ENCODE peak calls at places on chromosome 17, in four cellular contexts. D is K562, Q is HepG2, N is GM12878. H is an unnamed sample.

GRCh38 chr17:45995617-45996270 is 3.3 kb upstream of the STH start:
- DNase-seq in N (no peak), D (no peak), Q (no peak), H (no peak)

GRCh38 chr17:15909481-15909991 is 35.4 kb upstream of the ADORA2B start:
- DNase-seq in Q (peak), N (no peak), D (no peak), H (peak)

GRCh38 chr17:83053021-83053778 is 26.2 kb upstream of the METRNL start:
- DNase-seq in Q (no peak), D (peak), N (no peak), H (no peak)

GRCh38 chr17:76382305-76382802 is 2.1 kb upstream of the SPHK1 start:
- DNase-seq in D (no peak), Q (peak), N (no peak), H (peak)

GRCh38 chr17:40038882-40039513 is 15.2 kb downstream of the MED24 start:
- DNase-seq in D (peak), Q (peak), N (no peak), H (peak)

GRCh38 chr17:79838541-79839274 is 532 bp downstream of the CBX4 start:
- DNase-seq in Q (no peak), D (peak), N (no peak), H (peak)

GRCh38 chr17:76345377-76345945 is 8.3 kb downstream of the PRPSAP1 start:
- DNase-seq in D (peak), Q (peak), N (no peak), H (no peak)

GRCh38 chr17:63116228-63116627 is 150.2 kb downstream of the TANC2 start:
- DNase-seq in Q (peak), N (no peak), D (no peak), H (no peak)

GRCh38 chr17:48052956-48053757 is 5.0 kb downstream of the NFE2L1 start:
- DNase-seq in D (peak), Q (peak), N (no peak), H (no peak)

GRCh38 chr17:6374271-6374691 is 60.6 kb downstream of the AIPL1 start:
- DNase-seq in N (no peak), D (no peak), Q (no peak), H (no peak)

GRCh38 chr17:45660474-45660873 is 123.6 kb upstream of the CRHR1 start:
- DNase-seq in D (no peak), N (no peak), Q (no peak), H (peak)

GRCh38 chr17:55201609-55201932 is 63.2 kb upstream of the HLF start:
- DNase-seq in D (no peak), Q (no peak), N (no peak), H (no peak)

GRCh38 chr17:9470171-9470570 is 105.4 kb downstream of the STX8 start:
- DNase-seq in Q (no peak), N (peak), D (no peak), H (no peak)

GRCh38 chr17:35084987-35085386 is 21.5 kb upstream of the RFFL start:
- DNase-seq in D (peak), Q (no peak), N (no peak), H (no peak)

GRCh38 chr17:21678451-21679081 is 13.8 kb upstream of the KCNJ18 start:
- DNase-seq in D (peak), Q (no peak), N (no peak), H (no peak)

GRCh38 chr17:8581002-8581658 is 49.4 kb downstream of the MYH10 start:
- DNase-seq in D (no peak), N (peak), Q (no peak), H (no peak)

GRCh38 chr17:63986842-63987615 is 11.1 kb upstream of the PRR29 start:
- DNase-seq in D (no peak), Q (no peak), N (no peak), H (no peak)

GRCh38 chr17:35612924-35613521 is 25.9 kb downstream of the AP2B1 start:
- DNase-seq in D (peak), Q (peak), N (no peak), H (peak)

GRCh38 chr17:76793775-76794174 is 55.9 kb downstream of the MFSD11 start:
- DNase-seq in D (peak), N (no peak), Q (peak), H (no peak)

GRCh38 chr17:2940352-2940751 is 123.1 kb downstream of the OR1D5 start:
- DNase-seq in N (no peak), Q (no peak), D (no peak), H (peak)

GRCh38 chr17:412211-413015 is 59.8 kb upstream of the RPH3AL start:
- DNase-seq in D (peak), Q (peak), N (no peak), H (peak)

GRCh38 chr17:21019976-21020575 is 22.7 kb downstream of the USP22 start:
- DNase-seq in D (no peak), N (no peak), Q (no peak), H (no peak)

GRCh38 chr17:74677558-74678466 is 34.9 kb downstream of the CD300LF start:
- DNase-seq in N (no peak), D (no peak), Q (no peak), H (no peak)

GRCh38 chr17:17966399-17966798 is 5.8 kb downstream of the TOM1L2 start:
- DNase-seq in Q (no peak), D (no peak), N (peak), H (no peak)

GRCh38 chr17:32875904-32876413 is 965 bp downstream of the MYO1D start:
- DNase-seq in Q (no peak), D (no peak), N (no peak), H (no peak)

GRCh38 chr17:57948555-57949420 is 6.4 kb downstream of the CUEDC1 start:
- DNase-seq in D (peak), N (no peak), Q (no peak), H (no peak)

DNA sequence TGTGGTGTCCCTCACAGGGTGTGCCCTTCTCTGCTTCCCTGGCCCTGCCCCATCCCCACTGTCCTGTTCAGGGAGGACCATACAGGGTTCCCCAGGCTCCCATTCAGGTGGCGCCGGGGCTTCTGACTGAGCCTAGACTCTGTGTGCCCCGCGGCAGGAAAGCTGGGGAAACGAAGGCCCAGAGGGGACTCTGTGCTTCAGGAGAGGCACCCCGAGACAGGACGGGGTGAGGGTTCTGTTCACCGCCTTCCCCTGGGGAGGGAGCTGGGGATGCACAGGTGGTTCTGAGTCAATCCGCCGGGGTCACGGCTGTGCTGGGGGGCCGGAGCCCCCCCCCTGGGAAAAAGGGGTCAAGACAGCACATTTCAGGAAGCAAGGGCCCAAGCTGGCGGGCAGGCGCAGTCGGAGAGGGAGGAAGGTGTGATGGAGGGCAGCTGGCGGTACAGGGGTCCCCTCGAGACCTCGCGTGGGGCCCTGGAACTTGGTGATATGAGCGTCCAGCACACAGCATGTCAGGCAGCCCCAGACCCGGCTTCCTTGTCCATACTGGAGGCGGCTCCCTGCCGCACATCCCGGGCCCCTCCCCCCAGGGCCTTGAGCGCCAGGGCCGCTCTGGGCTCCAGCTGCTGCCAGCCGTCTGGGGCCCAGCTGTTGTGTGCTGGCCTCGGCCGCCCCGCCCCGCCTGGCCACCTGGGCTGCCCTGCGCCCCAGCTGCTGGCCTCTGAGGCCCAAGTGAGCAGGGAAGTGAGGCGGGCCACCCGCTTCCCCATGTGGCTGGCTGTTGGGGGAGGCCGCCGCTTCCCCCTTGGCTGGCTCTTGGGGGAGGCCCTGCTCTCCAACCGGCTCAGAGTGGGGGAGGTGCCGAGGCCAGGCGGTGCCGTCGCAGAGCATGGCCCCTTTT is 5.6 kb upstream of the NOTUM start:
- DNase-seq in N (no peak), Q (peak), D (no peak), H (peak)
- TF ChIP-seq NR2C2 in N (no peak), Q (peak), D (no peak), H (no peak)

GRCh38 chr17:71572343-71572742 is 548.5 kb upstream of the SOX9 start:
- DNase-seq in N (no peak), D (no peak), Q (no peak), H (no peak)
- TF ChIP-seq NR2C2 in N (no peak), D (no peak), Q (no peak), H (no peak)

GRCh38 chr17:73003487-73003886 is 89.0 kb downstream of the SLC39A11 start:
- DNase-seq in N (no peak), D (no peak), Q (peak), H (no peak)
- TF ChIP-seq NR2C2 in N (no peak), D (no peak), Q (no peak), H (no peak)

DNA sequence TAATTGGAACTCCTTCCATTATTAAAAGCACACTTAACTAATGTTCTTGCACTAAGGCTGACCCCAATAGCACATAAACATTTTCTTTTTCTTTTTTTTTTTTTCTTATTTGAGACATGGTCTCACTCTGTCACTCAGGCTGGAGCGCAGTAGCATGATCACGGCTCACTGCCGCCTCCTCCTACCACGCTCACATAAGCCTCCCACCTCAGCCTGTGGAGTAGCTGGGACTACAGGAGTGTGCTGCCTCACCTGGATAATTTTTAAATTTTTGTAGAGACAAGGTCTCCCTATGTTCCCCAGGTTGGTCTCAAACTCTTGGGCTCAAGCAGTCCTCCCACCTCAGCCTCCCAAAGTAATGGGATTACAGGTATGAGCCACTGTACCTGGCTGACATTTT is 1.2 kb upstream of the ZNF652 start:
- DNase-seq in D (no peak), N (no peak), Q (no peak), H (no peak)
- TF ChIP-seq NR2C2 in D (no peak), N (no peak), Q (no peak), H (no peak)

DNA sequence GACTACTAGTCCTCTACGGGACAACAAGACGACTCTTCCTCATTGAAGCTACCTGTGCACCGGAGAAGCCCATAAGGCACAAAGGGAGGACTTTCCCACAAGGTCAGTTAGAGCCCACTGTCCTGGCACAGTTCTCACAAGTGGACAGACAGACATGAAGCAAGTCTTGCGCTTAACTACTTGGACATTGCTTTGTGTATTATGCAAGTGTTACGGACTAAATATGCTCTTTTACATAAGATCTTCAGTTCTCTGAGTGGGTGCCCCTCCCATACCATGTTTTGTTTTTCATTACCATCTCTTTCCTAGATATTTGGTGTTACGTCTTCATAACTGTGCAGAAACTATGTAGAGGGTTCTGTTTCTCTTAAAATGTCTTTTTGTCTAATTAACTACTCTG is 18.1 kb downstream of the ANKRD40CL start:
- DNase-seq in Q (no peak), D (no peak), N (no peak), H (no peak)
- TF ChIP-seq NR2C2 in Q (no peak), D (no peak), N (no peak), H (no peak)

DNA sequence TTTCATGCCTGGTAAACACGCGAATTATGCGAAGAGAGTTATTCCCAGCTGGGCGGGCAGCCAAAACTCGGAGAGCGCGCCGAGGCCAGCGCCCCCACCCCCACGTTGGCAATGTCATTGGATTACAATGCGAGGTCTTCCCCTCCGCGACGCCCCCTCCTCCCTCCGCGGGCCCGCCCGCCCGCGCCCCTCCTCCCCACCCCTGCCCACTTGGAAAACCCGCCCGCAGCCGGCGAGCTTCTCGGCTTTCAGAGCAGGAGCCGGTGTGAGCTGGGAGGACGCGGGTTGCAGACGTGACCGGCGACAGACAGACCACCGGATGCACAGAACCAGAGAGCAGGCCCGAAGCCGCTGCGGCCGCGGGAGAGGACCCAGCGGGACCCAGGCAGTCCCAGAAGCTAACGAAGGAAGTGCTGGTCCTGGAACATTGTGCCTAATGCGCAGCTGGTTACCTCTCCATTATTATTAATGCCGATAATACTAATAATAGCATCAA is 4.0 kb downstream of the NOG start:
- DNase-seq in N (no peak), Q (no peak), D (no peak), H (peak)
- TF ChIP-seq NR2C2 in N (no peak), Q (no peak), D (no peak), H (no peak)

DNA sequence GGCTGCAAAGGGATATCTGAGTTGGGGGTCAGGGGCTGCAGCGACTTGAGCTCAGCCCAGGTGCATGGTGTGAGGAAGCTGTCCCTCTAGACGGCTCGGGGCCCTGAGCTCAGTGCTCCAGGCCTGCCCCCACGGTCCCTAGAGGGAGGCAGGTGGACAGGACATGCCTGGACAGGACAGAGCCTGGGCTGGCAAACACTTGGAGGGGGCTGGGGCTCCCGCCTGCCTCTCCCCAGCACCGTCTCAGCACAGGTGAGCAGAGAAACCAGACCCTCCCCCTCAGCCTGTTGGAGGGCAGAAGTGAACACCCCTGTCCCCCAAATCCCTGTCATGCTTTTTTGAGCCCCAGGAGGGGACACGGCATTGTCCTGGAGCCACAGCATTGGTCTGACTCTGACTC is 11.4 kb upstream of the SLC38A10 start:
- DNase-seq in N (no peak), D (no peak), Q (no peak), H (no peak)
- TF ChIP-seq NR2C2 in N (no peak), D (no peak), Q (no peak), H (no peak)

GRCh38 chr17:29107933-29108805 is 65.2 kb downstream of the PIPOX start:
- DNase-seq in Q (peak), N (no peak), D (no peak), H (no peak)
- TF ChIP-seq NR2C2 in Q (no peak), N (no peak), D (no peak), H (no peak)